ENCODE peak calls at places on chromosomes 5 and 9, in seven cellular contexts. A is GM12865, M is Peyer's patch, D is kidney epithelial cell, X is lower lobe of right lung, K is OCI-LY7, C is A549. R is an unnamed sample.

GRCh38 chr9:32387256-32387655 is 2.8 kb downstream of the ACO1 start:
- DNase-seq in D (no peak), K (no peak), M (no peak), A (no peak), X (no peak), C (no peak), R (no peak)

GRCh38 chr5:167754501-167754941 is 536.9 kb upstream of the WWC1 start:
- DNase-seq in D (peak), X (no peak), C (no peak), K (no peak), A (no peak), M (no peak), R (peak)

GRCh38 chr9:132762896-132763295 is 92.6 kb downstream of the GTF3C4 start:
- DNase-seq in K (no peak), X (no peak), C (no peak), A (no peak), M (no peak), D (no peak), R (no peak)

GRCh38 chr5:61504143-61504542 is 172.1 kb downstream of the ZSWIM6 start:
- DNase-seq in X (no peak), A (no peak), M (no peak), D (no peak), K (no peak), C (no peak), R (no peak)

GRCh38 chr9:115335441-115335840 is 217.5 kb upstream of the TNC start:
- DNase-seq in D (no peak), X (no peak), M (no peak), A (no peak), K (no peak), C (no peak), R (no peak)

GRCh38 chr5:133244242-133244641 is 192.4 kb downstream of the HSPA4 start:
- DNase-seq in C (no peak), K (peak), M (no peak), X (peak), D (no peak), A (peak), R (peak)

GRCh38 chr5:133969654-133970324 is 1.4 kb upstream of the C5orf15 start:
- DNase-seq in X (no peak), C (peak), A (peak), M (no peak), K (peak), D (peak), R (no peak)

GRCh38 chr9:127867356-127868277 is 9.9 kb downstream of the AK1 start:
- DNase-seq in K (no peak), M (no peak), D (no peak), A (no peak), C (no peak), X (no peak), R (no peak)

GRCh38 chr9:91534374-91534773 is 110.7 kb upstream of the NFIL3 start:
- DNase-seq in K (no peak), A (no peak), C (no peak), X (no peak), D (peak), M (no peak), R (peak)

GRCh38 chr9:127828262-127829031 is 25.8 kb downstream of the FPGS start:
- DNase-seq in D (no peak), C (peak), K (no peak), X (peak), A (no peak), M (peak), R (peak)

GRCh38 chr5:171494452-171495121 is 75.1 kb downstream of the FGF18 start:
- DNase-seq in X (no peak), C (peak), D (peak), K (no peak), A (no peak), M (no peak), R (peak)

GRCh38 chr9:95580812-95581761 is 64.3 kb upstream of the PTCH1 start:
- DNase-seq in K (no peak), D (no peak), C (no peak), A (no peak), X (no peak), M (no peak), R (no peak)

GRCh38 chr5:23352437-23352836 is 155.0 kb upstream of the PRDM9 start:
- DNase-seq in M (no peak), D (no peak), A (no peak), X (no peak), K (no peak), C (no peak), R (peak)
- TF ChIP-seq CTCF in M (no peak), D (peak), A (no peak), X (no peak), K (no peak), C (peak), R (peak)

DNA sequence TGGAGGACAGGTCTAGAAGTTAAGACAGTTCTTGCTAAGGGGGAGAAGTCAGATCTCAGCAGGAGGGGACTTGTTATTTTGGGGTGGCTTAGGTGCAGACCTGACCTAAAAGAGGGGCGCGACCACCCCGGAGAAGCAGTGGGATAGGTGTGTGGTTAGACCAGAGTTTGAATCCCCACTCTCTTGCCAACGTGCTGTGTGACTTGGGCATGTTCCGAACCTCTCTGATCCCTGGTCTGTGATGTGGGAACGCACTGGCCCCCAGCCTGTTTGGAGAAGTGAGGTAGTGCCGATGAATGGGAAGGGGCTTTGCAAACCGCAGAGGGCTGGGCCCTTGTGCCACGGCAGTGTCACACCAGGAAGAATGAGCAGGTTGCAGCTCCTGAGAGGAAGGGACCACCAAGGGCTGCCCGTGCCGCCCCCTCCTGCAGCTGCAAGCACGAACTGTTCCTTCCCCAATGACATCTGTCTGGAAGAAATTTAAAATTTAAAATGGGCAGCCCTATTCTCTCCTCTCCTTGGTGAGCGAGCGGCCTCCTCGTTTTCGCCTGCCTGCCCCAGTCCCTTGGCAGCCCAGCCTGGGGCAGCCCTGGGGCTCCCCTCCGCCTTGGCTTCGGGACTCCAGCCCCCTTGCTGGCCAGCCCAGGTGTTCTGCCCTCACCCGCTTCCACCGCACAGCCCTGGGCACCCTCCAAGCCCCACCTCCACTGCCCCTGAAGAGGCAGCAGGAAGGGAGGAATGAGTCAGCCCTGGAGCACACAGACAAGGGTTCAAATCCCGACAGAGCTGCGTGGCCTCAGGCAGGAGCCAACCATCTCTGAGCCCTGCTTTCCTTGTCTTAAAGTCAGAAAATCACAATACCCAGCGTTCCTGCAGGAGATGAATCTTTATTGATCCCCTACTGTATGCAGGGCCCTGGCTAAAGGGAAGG is 1.6 kb downstream of the FIBCD1 start:
- DNase-seq in M (no peak), X (no peak), C (no peak), D (no peak), A (no peak), K (no peak), R (no peak)
- H3K4me3 ChIP-seq in M (no peak), X (no peak), C (peak), D (no peak), A (no peak), K (no peak), R (no peak)

DNA sequence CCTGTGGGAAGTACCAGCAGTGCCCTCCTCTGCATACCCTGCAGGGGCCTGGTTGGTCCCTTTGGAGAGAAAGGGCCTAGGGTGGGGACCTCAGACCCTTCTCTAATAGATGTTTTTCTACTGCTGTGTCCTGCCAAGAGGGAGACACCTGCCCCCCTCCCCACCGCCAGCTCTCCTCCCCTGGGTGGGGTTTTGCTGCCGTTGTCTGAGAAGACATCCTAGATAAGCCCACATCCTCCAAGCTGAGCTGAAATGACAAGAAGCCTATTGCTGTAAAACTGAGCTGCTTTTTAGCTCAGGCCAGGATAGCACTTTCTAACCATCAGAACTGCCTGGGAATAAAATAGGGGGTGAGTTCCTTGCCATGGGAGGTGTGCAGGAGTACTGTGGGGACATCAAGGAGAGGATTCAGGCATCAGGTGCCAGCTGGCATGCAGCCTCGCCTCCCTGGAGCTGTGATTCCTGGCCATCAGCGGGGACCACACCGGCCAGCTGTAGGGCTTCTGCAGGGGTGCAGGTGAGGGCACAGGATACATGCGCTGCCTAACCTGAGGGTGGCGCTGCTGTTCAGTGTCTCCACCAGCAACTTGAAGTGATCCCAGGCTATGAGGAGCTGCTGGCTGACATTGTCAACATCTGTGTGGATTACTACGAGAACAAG is 37.9 kb downstream of the CYFIP2 start:
- DNase-seq in K (peak), A (no peak), X (no peak), M (no peak), C (no peak), D (no peak), R (no peak)
- TF ChIP-seq CTCF in K (peak), A (no peak), X (no peak), M (no peak), C (no peak), D (no peak), R (peak)

GRCh38 chr9:128920381-128921058 is at the start of gene PHYHD1:
- DNase-seq in C (no peak), A (no peak), M (no peak), D (no peak), X (peak), K (peak), R (peak)
- H3K4me3 ChIP-seq in C (no peak), A (no peak), M (peak), D (peak), X (peak), K (peak), R (peak)

DNA sequence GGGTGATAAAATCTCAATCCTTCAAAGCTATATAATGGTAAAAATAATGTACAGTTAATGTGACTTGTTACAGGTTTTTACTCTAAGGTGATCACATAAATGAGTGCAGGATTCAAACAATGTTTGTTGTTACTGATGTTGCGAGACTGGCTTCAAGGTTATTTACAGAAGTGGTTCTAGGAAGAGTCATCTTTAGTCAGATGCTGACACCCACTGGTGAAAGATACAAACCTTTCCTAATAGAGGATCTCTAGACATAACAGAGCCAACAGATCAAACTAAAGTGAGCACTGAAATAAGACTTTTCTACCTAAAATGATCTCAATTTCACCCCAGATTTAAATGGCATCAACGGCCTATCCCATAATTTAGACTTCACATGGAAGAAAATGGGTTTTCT is 20.2 kb downstream of the ARSB start:
- DNase-seq in A (peak), D (no peak), C (peak), X (no peak), K (peak), M (no peak), R (peak)
- TF ChIP-seq CTCF in A (peak), D (peak), C (peak), X (peak), K (peak), M (peak), R (peak)

DNA sequence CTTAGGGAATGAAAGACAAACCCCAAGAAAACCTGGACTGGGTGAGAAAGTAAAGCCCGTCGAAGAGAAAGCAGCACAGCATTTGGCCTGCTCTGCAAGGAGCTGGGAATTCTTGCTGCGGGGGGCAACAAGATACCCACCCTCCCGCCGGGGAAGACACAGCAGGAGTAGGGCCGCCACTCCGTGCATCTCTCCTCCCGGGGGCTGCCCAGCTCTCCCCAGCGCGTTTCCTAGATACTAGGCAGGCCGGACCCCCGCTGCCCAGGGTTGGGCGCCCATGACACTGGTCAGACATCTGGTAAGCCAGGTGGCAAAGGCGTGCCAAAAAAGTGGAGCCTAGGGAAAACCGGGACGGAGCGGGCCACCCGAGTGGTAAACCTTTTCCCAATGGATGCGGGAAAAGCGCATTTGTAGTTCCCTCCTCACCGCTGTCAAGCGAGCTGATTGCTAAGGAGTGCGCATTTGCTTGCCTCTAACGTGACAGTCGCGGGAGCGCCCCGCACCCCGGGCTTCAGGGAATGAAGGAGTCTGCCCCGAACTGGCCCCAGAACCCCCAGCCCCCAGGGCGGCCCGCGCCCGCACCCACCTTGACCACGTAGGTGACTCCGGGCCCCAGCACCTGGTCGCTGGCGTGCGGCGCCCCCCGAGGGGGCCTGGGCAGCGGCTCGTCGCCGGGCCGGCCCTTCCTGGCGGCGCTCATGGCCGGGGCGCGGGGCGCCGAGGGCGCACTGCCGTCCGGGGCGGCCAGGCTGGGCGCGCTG is 1.0 kb downstream of the SHC3 start:
- DNase-seq in C (no peak), K (no peak), X (no peak), D (no peak), A (no peak), M (no peak), R (peak)
- H3K4me3 ChIP-seq in C (peak), K (no peak), X (peak), D (peak), A (no peak), M (no peak), R (peak)

GRCh38 chr9:125258832-125259534 is 2.6 kb upstream of the GAPVD1 start:
- DNase-seq in X (no peak), D (no peak), M (no peak), K (no peak), C (no peak), A (no peak), R (no peak)

GRCh38 chr9:125260564-125260963 is 1.1 kb upstream of the GAPVD1 start:
- DNase-seq in M (no peak), X (no peak), A (no peak), K (no peak), D (no peak), C (no peak), R (peak)

GRCh38 chr9:125258160-125258559 is 3.5 kb upstream of the GAPVD1 start:
- DNase-seq in D (no peak), X (no peak), A (no peak), M (no peak), C (no peak), K (no peak), R (no peak)

GRCh38 chr9:125262217-125262991 is 778 bp downstream of the GAPVD1 start:
- DNase-seq in X (no peak), K (peak), M (no peak), A (peak), C (no peak), D (no peak), R (peak)

DNA sequence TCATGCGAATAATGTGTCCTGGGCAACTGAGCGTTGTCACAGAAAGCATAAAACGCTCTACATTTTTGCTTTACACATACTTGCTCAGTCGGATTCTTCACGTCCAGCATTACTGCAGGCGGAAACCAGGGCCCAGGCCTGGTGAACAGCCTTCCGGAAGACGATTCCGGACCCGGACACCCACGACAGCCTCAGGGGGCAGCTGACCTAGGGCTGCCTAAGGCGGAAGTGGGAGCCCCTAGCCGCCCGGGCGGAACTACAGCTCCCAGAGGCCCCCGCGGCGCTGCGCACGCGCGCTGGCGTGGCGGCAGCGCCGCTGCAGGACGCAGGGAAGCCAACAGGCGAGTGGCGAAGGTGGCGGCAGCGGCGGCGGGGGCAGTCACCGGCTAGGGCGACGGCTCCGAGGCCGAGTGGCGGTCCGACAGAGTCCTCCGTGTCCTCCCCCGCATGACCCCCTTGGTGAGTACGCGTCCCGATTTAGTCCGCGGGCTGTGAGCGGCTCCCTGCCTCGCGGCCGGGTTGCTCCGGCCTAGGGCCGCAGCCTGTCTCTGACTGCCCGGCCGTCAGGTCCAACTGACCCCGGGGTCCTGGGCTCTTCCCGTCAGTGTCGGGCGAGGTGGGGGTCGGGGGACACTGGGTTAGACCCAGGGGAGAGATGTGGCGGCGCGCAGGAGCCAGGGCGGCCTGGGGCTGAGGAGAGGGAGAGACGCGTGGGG is at the start of gene GAPVD1:
- DNase-seq in X (peak), M (peak), A (peak), D (peak), K (peak), C (peak), R (peak)
- TF ChIP-seq CTCF in X (peak), M (peak), A (peak), D (no peak), K (peak), C (peak), R (peak)

DNA sequence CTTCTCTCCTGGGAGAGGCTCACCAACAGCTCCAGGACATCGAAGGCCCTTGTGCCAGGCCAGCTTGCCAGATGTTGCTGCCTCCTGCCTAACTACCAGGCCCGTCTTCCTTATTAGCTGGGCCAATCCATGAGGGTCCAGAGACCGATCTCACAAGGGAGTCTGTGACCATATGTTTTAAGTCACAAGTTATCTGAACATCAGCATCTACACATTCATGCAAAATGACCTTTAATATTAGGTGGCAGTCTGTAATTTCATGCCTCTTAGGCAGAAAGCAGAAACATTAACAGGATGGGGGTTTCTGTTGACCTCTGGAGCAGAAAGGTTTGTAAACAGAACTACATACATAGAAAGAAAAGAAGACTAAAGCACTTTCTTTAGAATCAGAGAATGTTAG is 75.1 kb upstream of the SLC25A51 start:
- DNase-seq in A (no peak), X (no peak), M (no peak), C (no peak), D (no peak), K (no peak), R (no peak)
- H3K4me3 ChIP-seq in A (no peak), X (no peak), M (no peak), C (no peak), D (no peak), K (no peak), R (no peak)